ENCODE peak calls at places on chromosomes 1 and 21, in six cellular contexts. H is transverse colon; T is activated naive CD4-positive, alpha-beta T cell treated with anti-CD3 and anti-CD28 coated beads, Interleukin-2, amount 10 ng/mL, durations not matched to agents 7 days and 5 days; J is kidney epithelial cell; A is glutamatergic neuron; Z is GM12865. G is an unnamed sample.

GRCh38 chr1:199272690-199273089 is 633.9 kb downstream of the PTPRC start:
- DNase-seq in H (no peak), T (no peak), J (peak), A (no peak), Z (peak), G (no peak)

GRCh38 chr1:43422995-43423671 is 30.6 kb downstream of the HYI start:
- DNase-seq in H (no peak), T (no peak), J (no peak), A (no peak), Z (no peak), G (no peak)

GRCh38 chr1:18949689-18950414 is 6.6 kb downstream of the IFFO2 start:
- DNase-seq in H (no peak), T (peak), J (no peak), A (peak), Z (peak), G (peak)

GRCh38 chr1:160207751-160208150 is 2.6 kb downstream of the PEA15 start:
- DNase-seq in H (no peak), T (no peak), J (no peak), A (no peak), Z (no peak), G (no peak)

GRCh38 chr1:59375321-59376220 is 78.7 kb downstream of the FGGY start:
- DNase-seq in H (no peak), T (no peak), J (peak), A (no peak), Z (no peak), G (no peak)

GRCh38 chr1:87916965-87917364 is 588.3 kb downstream of the LMO4 start:
- DNase-seq in H (no peak), T (no peak), J (peak), A (no peak), Z (no peak), G (no peak)

GRCh38 chr1:22114083-22115012 is 28.5 kb downstream of the WNT4 start:
- DNase-seq in H (no peak), T (no peak), J (no peak), A (no peak), Z (no peak), G (no peak)

GRCh38 chr21:33976082-33976979 is 60.7 kb upstream of the ATP5PO start:
- DNase-seq in H (peak), T (peak), J (peak), A (no peak), Z (peak), G (peak)

GRCh38 chr21:45531393-45532215 is 10.6 kb downstream of the SLC19A1 start:
- DNase-seq in H (peak), T (no peak), J (no peak), A (peak), Z (no peak), G (no peak)

GRCh38 chr1:23718482-23718881 is 24.8 kb upstream of the ELOA start:
- DNase-seq in H (no peak), T (no peak), J (no peak), A (peak), Z (peak), G (no peak)

GRCh38 chr1:47756006-47756405 is 241.2 kb downstream of the TRABD2B start:
- DNase-seq in H (no peak), T (no peak), J (no peak), A (no peak), Z (no peak), G (no peak)

GRCh38 chr1:6123083-6123482 is 57.0 kb downstream of the CHD5 start:
- DNase-seq in H (no peak), T (no peak), J (no peak), A (no peak), Z (no peak), G (no peak)

GRCh38 chr1:89310505-89310904 is 37.8 kb upstream of the GBP5 start:
- DNase-seq in H (no peak), T (no peak), J (peak), A (no peak), Z (peak), G (no peak)

GRCh38 chr1:18069903-18070302 is 37.7 kb upstream of the IGSF21 start:
- DNase-seq in H (no peak), T (peak), J (no peak), A (no peak), Z (no peak), G (peak)

GRCh38 chr1:38085666-38086305 is 39.2 kb upstream of the POU3F1 start:
- DNase-seq in H (no peak), T (no peak), J (no peak), A (no peak), Z (no peak), G (no peak)

GRCh38 chr1:115409853-115410150 is 71.8 kb upstream of the NGF start:
- DNase-seq in H (no peak), T (no peak), J (no peak), A (no peak), Z (no peak), G (no peak)

GRCh38 chr1:96445296-96445695 is 276.3 kb upstream of the PTBP2 start:
- DNase-seq in H (no peak), T (no peak), J (no peak), A (no peak), Z (no peak), G (no peak)

GRCh38 chr1:102919659-102920058 is 188.7 kb downstream of the COL11A1 start:
- DNase-seq in H (no peak), T (no peak), J (no peak), A (no peak), Z (no peak), G (no peak)

GRCh38 chr21:34762761-34763160 is 94.0 kb downstream of the CLIC6 start:
- DNase-seq in H (no peak), T (no peak), J (no peak), A (no peak), Z (no peak), G (no peak)

GRCh38 chr1:111695801-111696200 is 43.4 kb downstream of the INKA2 start:
- DNase-seq in H (no peak), T (no peak), J (no peak), A (no peak), Z (no peak), G (peak)

GRCh38 chr1:222616535-222616934 is 1.4 kb upstream of the MIA3 start:
- DNase-seq in H (no peak), T (no peak), J (no peak), A (no peak), Z (no peak), G (no peak)

GRCh38 chr21:45255381-45256020 is 32.2 kb downstream of the POFUT2 start:
- DNase-seq in H (peak), T (peak), J (no peak), A (no peak), Z (peak), G (peak)

GRCh38 chr21:32463367-32463766 is 50.9 kb downstream of the EVA1C start:
- DNase-seq in H (no peak), T (no peak), J (no peak), A (no peak), Z (no peak), G (no peak)

GRCh38 chr1:78650114-78650513 is 483 bp downstream of the IFI44 start:
- DNase-seq in H (no peak), T (no peak), J (no peak), A (no peak), Z (peak), G (no peak)

GRCh38 chr1:89847191-89847729 is 26.4 kb downstream of the LRRC8D start:
- DNase-seq in H (no peak), T (no peak), J (no peak), A (no peak), Z (no peak), G (no peak)

GRCh38 chr1:216686860-216687545 is 36.2 kb downstream of the ESRRG start:
- DNase-seq in H (no peak), T (no peak), J (no peak), A (no peak), Z (no peak), G (no peak)

G was measured in activated CD8-positive, alpha-beta T cell treated with anti-CD3 and anti-CD28 coated beads, Interleukin-2, amount 10 ng/mL, durations not matched to agents 7 days and 5 days.